ENCODE peak calls at places on chromosomes 11 and 22, in eight cellular contexts. One of them, this sample, is unnamed.

GRCh38 chr11:94924074-94925031 is 49.0 kb downstream of the CWC15 start:
- DNase-seq in Right ventricle myocardium superior: no peak
- DNase-seq in AML-193: no peak
- DNase-seq in neural progenitor cell: no peak
- DNase-seq in activated T-helper 1 cell treated with Interleukin-2 at 50 U/mL for 16 hours: no peak
- DNase-seq in activated CD4-positive, alpha-beta T cell treated with anti-CD3 and anti-CD28 coated beads for 36 hours: peak
- DNase-seq in NCI-H510A treated with DMSO at 0.1 percent for 48 hours: no peak
- DNase-seq in GDM1: no peak
- DNase-seq in this sample: no peak

GRCh38 chr11:68764746-68765145 is 13.4 kb upstream of the TESMIN start:
- DNase-seq in activated CD4-positive, alpha-beta T cell treated with anti-CD3 and anti-CD28 coated beads for 36 hours: no peak
- DNase-seq in AML-193: no peak
- DNase-seq in GDM1: no peak
- DNase-seq in Right ventricle myocardium superior: no peak
- DNase-seq in activated T-helper 1 cell treated with Interleukin-2 at 50 U/mL for 16 hours: no peak
- DNase-seq in neural progenitor cell: no peak
- DNase-seq in NCI-H510A treated with DMSO at 0.1 percent for 48 hours: no peak
- DNase-seq in this sample: no peak

GRCh38 chr11:44110231-44110679 is 14.8 kb downstream of the EXT2 start:
- DNase-seq in GDM1: peak
- DNase-seq in neural progenitor cell: peak
- DNase-seq in Right ventricle myocardium superior: peak
- DNase-seq in activated CD4-positive, alpha-beta T cell treated with anti-CD3 and anti-CD28 coated beads for 36 hours: peak
- DNase-seq in AML-193: no peak
- DNase-seq in activated T-helper 1 cell treated with Interleukin-2 at 50 U/mL for 16 hours: peak
- DNase-seq in NCI-H510A treated with DMSO at 0.1 percent for 48 hours: peak
- DNase-seq in this sample: peak

GRCh38 chr11:13963169-13963948 is 836 bp downstream of the SPON1 start:
- DNase-seq in neural progenitor cell: peak
- DNase-seq in AML-193: no peak
- DNase-seq in activated CD4-positive, alpha-beta T cell treated with anti-CD3 and anti-CD28 coated beads for 36 hours: peak
- DNase-seq in NCI-H510A treated with DMSO at 0.1 percent for 48 hours: no peak
- DNase-seq in activated T-helper 1 cell treated with Interleukin-2 at 50 U/mL for 16 hours: no peak
- DNase-seq in GDM1: no peak
- DNase-seq in Right ventricle myocardium superior: peak
- DNase-seq in this sample: peak

GRCh38 chr11:117010808-117011540 is 87.3 kb downstream of the SIK3 start:
- DNase-seq in Right ventricle myocardium superior: no peak
- DNase-seq in NCI-H510A treated with DMSO at 0.1 percent for 48 hours: no peak
- DNase-seq in activated CD4-positive, alpha-beta T cell treated with anti-CD3 and anti-CD28 coated beads for 36 hours: no peak
- DNase-seq in AML-193: no peak
- DNase-seq in GDM1: no peak
- DNase-seq in activated T-helper 1 cell treated with Interleukin-2 at 50 U/mL for 16 hours: no peak
- DNase-seq in neural progenitor cell: no peak
- DNase-seq in this sample: no peak

GRCh38 chr11:61113209-61113608 is 10.9 kb downstream of the CD5 start:
- DNase-seq in activated CD4-positive, alpha-beta T cell treated with anti-CD3 and anti-CD28 coated beads for 36 hours: no peak
- DNase-seq in activated T-helper 1 cell treated with Interleukin-2 at 50 U/mL for 16 hours: no peak
- DNase-seq in AML-193: no peak
- DNase-seq in neural progenitor cell: no peak
- DNase-seq in Right ventricle myocardium superior: no peak
- DNase-seq in NCI-H510A treated with DMSO at 0.1 percent for 48 hours: no peak
- DNase-seq in GDM1: no peak
- DNase-seq in this sample: no peak

GRCh38 chr11:59145534-59145933 is 2.9 kb downstream of the FAM111A start:
- DNase-seq in neural progenitor cell: no peak
- DNase-seq in Right ventricle myocardium superior: no peak
- DNase-seq in activated T-helper 1 cell treated with Interleukin-2 at 50 U/mL for 16 hours: no peak
- DNase-seq in AML-193: peak
- DNase-seq in activated CD4-positive, alpha-beta T cell treated with anti-CD3 and anti-CD28 coated beads for 36 hours: no peak
- DNase-seq in NCI-H510A treated with DMSO at 0.1 percent for 48 hours: no peak
- DNase-seq in GDM1: no peak
- DNase-seq in this sample: peak

GRCh38 chr11:71486320-71486719 is 33.3 kb downstream of the NADSYN1 start:
- DNase-seq in NCI-H510A treated with DMSO at 0.1 percent for 48 hours: no peak
- DNase-seq in GDM1: no peak
- DNase-seq in Right ventricle myocardium superior: no peak
- DNase-seq in activated T-helper 1 cell treated with Interleukin-2 at 50 U/mL for 16 hours: no peak
- DNase-seq in AML-193: no peak
- DNase-seq in neural progenitor cell: no peak
- DNase-seq in activated CD4-positive, alpha-beta T cell treated with anti-CD3 and anti-CD28 coated beads for 36 hours: no peak
- DNase-seq in this sample: no peak

GRCh38 chr11:125588505-125588904 is 4.1 kb upstream of the STT3A start:
- DNase-seq in Right ventricle myocardium superior: no peak
- DNase-seq in GDM1: no peak
- DNase-seq in AML-193: no peak
- DNase-seq in NCI-H510A treated with DMSO at 0.1 percent for 48 hours: no peak
- DNase-seq in neural progenitor cell: no peak
- DNase-seq in activated CD4-positive, alpha-beta T cell treated with anti-CD3 and anti-CD28 coated beads for 36 hours: no peak
- DNase-seq in activated T-helper 1 cell treated with Interleukin-2 at 50 U/mL for 16 hours: no peak
- DNase-seq in this sample: no peak

GRCh38 chr11:116336540-116336939 is 436.2 kb downstream of the BUD13 start:
- DNase-seq in AML-193: no peak
- DNase-seq in GDM1: no peak
- DNase-seq in neural progenitor cell: no peak
- DNase-seq in NCI-H510A treated with DMSO at 0.1 percent for 48 hours: peak
- DNase-seq in Right ventricle myocardium superior: no peak
- DNase-seq in activated T-helper 1 cell treated with Interleukin-2 at 50 U/mL for 16 hours: no peak
- DNase-seq in activated CD4-positive, alpha-beta T cell treated with anti-CD3 and anti-CD28 coated beads for 36 hours: no peak
- DNase-seq in this sample: no peak

GRCh38 chr11:65290448-65291165 is 24.1 kb upstream of the CDC42EP2 start:
- DNase-seq in Right ventricle myocardium superior: peak
- DNase-seq in GDM1: no peak
- DNase-seq in activated T-helper 1 cell treated with Interleukin-2 at 50 U/mL for 16 hours: no peak
- DNase-seq in activated CD4-positive, alpha-beta T cell treated with anti-CD3 and anti-CD28 coated beads for 36 hours: no peak
- DNase-seq in NCI-H510A treated with DMSO at 0.1 percent for 48 hours: no peak
- DNase-seq in neural progenitor cell: no peak
- DNase-seq in AML-193: peak
- DNase-seq in this sample: no peak

GRCh38 chr11:11618973-11619435 is 2.8 kb downstream of the GALNT18 start:
- DNase-seq in neural progenitor cell: peak
- DNase-seq in Right ventricle myocardium superior: no peak
- DNase-seq in activated CD4-positive, alpha-beta T cell treated with anti-CD3 and anti-CD28 coated beads for 36 hours: no peak
- DNase-seq in AML-193: no peak
- DNase-seq in NCI-H510A treated with DMSO at 0.1 percent for 48 hours: no peak
- DNase-seq in activated T-helper 1 cell treated with Interleukin-2 at 50 U/mL for 16 hours: no peak
- DNase-seq in GDM1: no peak
- DNase-seq in this sample: no peak

GRCh38 chr22:49044776-49045175 is 782.9 kb downstream of the BRD1 start:
- DNase-seq in GDM1: no peak
- DNase-seq in Right ventricle myocardium superior: no peak
- DNase-seq in activated CD4-positive, alpha-beta T cell treated with anti-CD3 and anti-CD28 coated beads for 36 hours: no peak
- DNase-seq in neural progenitor cell: no peak
- DNase-seq in NCI-H510A treated with DMSO at 0.1 percent for 48 hours: no peak
- DNase-seq in activated T-helper 1 cell treated with Interleukin-2 at 50 U/mL for 16 hours: no peak
- DNase-seq in AML-193: no peak
- DNase-seq in this sample: no peak

GRCh38 chr11:27179334-27179733 is 138.7 kb downstream of the BBOX1 start:
- DNase-seq in GDM1: no peak
- DNase-seq in activated T-helper 1 cell treated with Interleukin-2 at 50 U/mL for 16 hours: no peak
- DNase-seq in activated CD4-positive, alpha-beta T cell treated with anti-CD3 and anti-CD28 coated beads for 36 hours: no peak
- DNase-seq in neural progenitor cell: no peak
- DNase-seq in AML-193: no peak
- DNase-seq in NCI-H510A treated with DMSO at 0.1 percent for 48 hours: no peak
- DNase-seq in Right ventricle myocardium superior: no peak
- DNase-seq in this sample: no peak

GRCh38 chr11:60769811-60770210 is 13.1 kb downstream of the MS4A15 start:
- DNase-seq in GDM1: no peak
- DNase-seq in activated T-helper 1 cell treated with Interleukin-2 at 50 U/mL for 16 hours: no peak
- DNase-seq in neural progenitor cell: no peak
- DNase-seq in Right ventricle myocardium superior: no peak
- DNase-seq in activated CD4-positive, alpha-beta T cell treated with anti-CD3 and anti-CD28 coated beads for 36 hours: no peak
- DNase-seq in NCI-H510A treated with DMSO at 0.1 percent for 48 hours: no peak
- DNase-seq in AML-193: no peak
- DNase-seq in this sample: no peak

GRCh38 chr22:39256186-39256552 is 11.4 kb upstream of the PDGFB start:
- DNase-seq in GDM1: no peak
- DNase-seq in AML-193: no peak
- DNase-seq in NCI-H510A treated with DMSO at 0.1 percent for 48 hours: no peak
- DNase-seq in Right ventricle myocardium superior: no peak
- DNase-seq in activated T-helper 1 cell treated with Interleukin-2 at 50 U/mL for 16 hours: no peak
- DNase-seq in activated CD4-positive, alpha-beta T cell treated with anti-CD3 and anti-CD28 coated beads for 36 hours: no peak
- DNase-seq in neural progenitor cell: no peak
- DNase-seq in this sample: no peak

GRCh38 chr11:111466615-111467014 is 45.6 kb downstream of the BTG4 start:
- DNase-seq in activated T-helper 1 cell treated with Interleukin-2 at 50 U/mL for 16 hours: no peak
- DNase-seq in AML-193: no peak
- DNase-seq in neural progenitor cell: no peak
- DNase-seq in Right ventricle myocardium superior: no peak
- DNase-seq in NCI-H510A treated with DMSO at 0.1 percent for 48 hours: no peak
- DNase-seq in GDM1: peak
- DNase-seq in activated CD4-positive, alpha-beta T cell treated with anti-CD3 and anti-CD28 coated beads for 36 hours: no peak
- DNase-seq in this sample: no peak

GRCh38 chr11:47185305-47186075 is 744 bp downstream of the PACSIN3 start:
- DNase-seq in activated CD4-positive, alpha-beta T cell treated with anti-CD3 and anti-CD28 coated beads for 36 hours: peak
- DNase-seq in AML-193: no peak
- DNase-seq in activated T-helper 1 cell treated with Interleukin-2 at 50 U/mL for 16 hours: no peak
- DNase-seq in neural progenitor cell: peak
- DNase-seq in Right ventricle myocardium superior: peak
- DNase-seq in NCI-H510A treated with DMSO at 0.1 percent for 48 hours: no peak
- DNase-seq in GDM1: no peak
- DNase-seq in this sample: peak

GRCh38 chr11:107669156-107669740 is 42.6 kb downstream of the SLN start:
- DNase-seq in Right ventricle myocardium superior: no peak
- DNase-seq in GDM1: no peak
- DNase-seq in neural progenitor cell: no peak
- DNase-seq in activated CD4-positive, alpha-beta T cell treated with anti-CD3 and anti-CD28 coated beads for 36 hours: no peak
- DNase-seq in NCI-H510A treated with DMSO at 0.1 percent for 48 hours: no peak
- DNase-seq in activated T-helper 1 cell treated with Interleukin-2 at 50 U/mL for 16 hours: no peak
- DNase-seq in AML-193: no peak
- DNase-seq in this sample: no peak

GRCh38 chr11:126111458-126112116 is 48.9 kb upstream of the CDON start:
- DNase-seq in AML-193: no peak
- DNase-seq in GDM1: no peak
- DNase-seq in NCI-H510A treated with DMSO at 0.1 percent for 48 hours: peak
- DNase-seq in activated T-helper 1 cell treated with Interleukin-2 at 50 U/mL for 16 hours: no peak
- DNase-seq in activated CD4-positive, alpha-beta T cell treated with anti-CD3 and anti-CD28 coated beads for 36 hours: no peak
- DNase-seq in neural progenitor cell: no peak
- DNase-seq in Right ventricle myocardium superior: peak
- DNase-seq in this sample: no peak

GRCh38 chr11:57482782-57483569 is 22.6 kb downstream of the RTN4RL2 start:
- DNase-seq in activated T-helper 1 cell treated with Interleukin-2 at 50 U/mL for 16 hours: no peak
- DNase-seq in Right ventricle myocardium superior: peak
- DNase-seq in GDM1: no peak
- DNase-seq in activated CD4-positive, alpha-beta T cell treated with anti-CD3 and anti-CD28 coated beads for 36 hours: peak
- DNase-seq in NCI-H510A treated with DMSO at 0.1 percent for 48 hours: peak
- DNase-seq in AML-193: no peak
- DNase-seq in neural progenitor cell: peak
- DNase-seq in this sample: no peak

GRCh38 chr11:79206951-79207350 is 233.9 kb downstream of the TENM4 start:
- DNase-seq in AML-193: no peak
- DNase-seq in GDM1: no peak
- DNase-seq in neural progenitor cell: no peak
- DNase-seq in activated T-helper 1 cell treated with Interleukin-2 at 50 U/mL for 16 hours: no peak
- DNase-seq in NCI-H510A treated with DMSO at 0.1 percent for 48 hours: no peak
- DNase-seq in Right ventricle myocardium superior: no peak
- DNase-seq in activated CD4-positive, alpha-beta T cell treated with anti-CD3 and anti-CD28 coated beads for 36 hours: no peak
- DNase-seq in this sample: no peak

GRCh38 chr11:117877120-117877784 is 794 bp upstream of the FXYD6 start:
- DNase-seq in GDM1: no peak
- DNase-seq in activated CD4-positive, alpha-beta T cell treated with anti-CD3 and anti-CD28 coated beads for 36 hours: no peak
- DNase-seq in activated T-helper 1 cell treated with Interleukin-2 at 50 U/mL for 16 hours: no peak
- DNase-seq in Right ventricle myocardium superior: peak
- DNase-seq in neural progenitor cell: no peak
- DNase-seq in AML-193: no peak
- DNase-seq in NCI-H510A treated with DMSO at 0.1 percent for 48 hours: peak
- DNase-seq in this sample: peak

GRCh38 chr11:131118247-131118646 is 202.0 kb upstream of the SNX19 start:
- DNase-seq in neural progenitor cell: no peak
- DNase-seq in activated CD4-positive, alpha-beta T cell treated with anti-CD3 and anti-CD28 coated beads for 36 hours: no peak
- DNase-seq in AML-193: no peak
- DNase-seq in activated T-helper 1 cell treated with Interleukin-2 at 50 U/mL for 16 hours: no peak
- DNase-seq in Right ventricle myocardium superior: no peak
- DNase-seq in GDM1: no peak
- DNase-seq in NCI-H510A treated with DMSO at 0.1 percent for 48 hours: no peak
- DNase-seq in this sample: no peak

GRCh38 chr11:34266987-34267386 is 90.8 kb downstream of the ABTB2 start:
- DNase-seq in GDM1: no peak
- DNase-seq in activated CD4-positive, alpha-beta T cell treated with anti-CD3 and anti-CD28 coated beads for 36 hours: no peak
- DNase-seq in activated T-helper 1 cell treated with Interleukin-2 at 50 U/mL for 16 hours: no peak
- DNase-seq in Right ventricle myocardium superior: peak
- DNase-seq in AML-193: no peak
- DNase-seq in neural progenitor cell: no peak
- DNase-seq in NCI-H510A treated with DMSO at 0.1 percent for 48 hours: no peak
- DNase-seq in this sample: no peak

GRCh38 chr11:114367244-114367957 is 32.9 kb downstream of the C11orf71 start:
- DNase-seq in activated T-helper 1 cell treated with Interleukin-2 at 50 U/mL for 16 hours: no peak
- DNase-seq in AML-193: no peak
- DNase-seq in activated CD4-positive, alpha-beta T cell treated with anti-CD3 and anti-CD28 coated beads for 36 hours: no peak
- DNase-seq in GDM1: no peak
- DNase-seq in Right ventricle myocardium superior: no peak
- DNase-seq in neural progenitor cell: no peak
- DNase-seq in NCI-H510A treated with DMSO at 0.1 percent for 48 hours: no peak
- DNase-seq in this sample: no peak

GRCh38 chr22:35564975-35565867 is 24.6 kb downstream of the RASD2 start:
- DNase-seq in GDM1: no peak
- DNase-seq in neural progenitor cell: no peak
- DNase-seq in activated CD4-positive, alpha-beta T cell treated with anti-CD3 and anti-CD28 coated beads for 36 hours: no peak
- DNase-seq in NCI-H510A treated with DMSO at 0.1 percent for 48 hours: no peak
- DNase-seq in Right ventricle myocardium superior: no peak
- DNase-seq in activated T-helper 1 cell treated with Interleukin-2 at 50 U/mL for 16 hours: no peak
- DNase-seq in AML-193: no peak
- DNase-seq in this sample: no peak

GRCh38 chr22:41915035-41915782 is at the start of gene SHISA8:
- DNase-seq in NCI-H510A treated with DMSO at 0.1 percent for 48 hours: peak
- DNase-seq in activated CD4-positive, alpha-beta T cell treated with anti-CD3 and anti-CD28 coated beads for 36 hours: peak
- DNase-seq in GDM1: no peak
- DNase-seq in AML-193: no peak
- DNase-seq in Right ventricle myocardium superior: peak
- DNase-seq in activated T-helper 1 cell treated with Interleukin-2 at 50 U/mL for 16 hours: peak
- DNase-seq in neural progenitor cell: peak
- DNase-seq in this sample: peak

GRCh38 chr11:113778111-113778910 is 1.3 kb upstream of the CLDN25 start:
- DNase-seq in GDM1: no peak
- DNase-seq in activated T-helper 1 cell treated with Interleukin-2 at 50 U/mL for 16 hours: no peak
- DNase-seq in neural progenitor cell: no peak
- DNase-seq in activated CD4-positive, alpha-beta T cell treated with anti-CD3 and anti-CD28 coated beads for 36 hours: no peak
- DNase-seq in AML-193: no peak
- DNase-seq in Right ventricle myocardium superior: no peak
- DNase-seq in NCI-H510A treated with DMSO at 0.1 percent for 48 hours: no peak
- DNase-seq in this sample: peak

GRCh38 chr11:2825261-2825885 is 60.2 kb downstream of the CDKN1C start:
- DNase-seq in GDM1: no peak
- DNase-seq in activated CD4-positive, alpha-beta T cell treated with anti-CD3 and anti-CD28 coated beads for 36 hours: no peak
- DNase-seq in AML-193: no peak
- DNase-seq in activated T-helper 1 cell treated with Interleukin-2 at 50 U/mL for 16 hours: no peak
- DNase-seq in NCI-H510A treated with DMSO at 0.1 percent for 48 hours: no peak
- DNase-seq in Right ventricle myocardium superior: peak
- DNase-seq in neural progenitor cell: no peak
- DNase-seq in this sample: no peak

GRCh38 chr22:30474683-30475424 is 3.0 kb upstream of the SEC14L3 start:
- DNase-seq in Right ventricle myocardium superior: no peak
- DNase-seq in AML-193: no peak
- DNase-seq in neural progenitor cell: no peak
- DNase-seq in activated T-helper 1 cell treated with Interleukin-2 at 50 U/mL for 16 hours: no peak
- DNase-seq in activated CD4-positive, alpha-beta T cell treated with anti-CD3 and anti-CD28 coated beads for 36 hours: no peak
- DNase-seq in GDM1: no peak
- DNase-seq in NCI-H510A treated with DMSO at 0.1 percent for 48 hours: peak
- DNase-seq in this sample: peak

GRCh38 chr22:45335021-45335818 is 25.5 kb downstream of the FAM118A start:
- DNase-seq in activated CD4-positive, alpha-beta T cell treated with anti-CD3 and anti-CD28 coated beads for 36 hours: no peak
- DNase-seq in GDM1: no peak
- DNase-seq in Right ventricle myocardium superior: peak
- DNase-seq in NCI-H510A treated with DMSO at 0.1 percent for 48 hours: no peak
- DNase-seq in activated T-helper 1 cell treated with Interleukin-2 at 50 U/mL for 16 hours: no peak
- DNase-seq in neural progenitor cell: peak
- DNase-seq in AML-193: no peak
- DNase-seq in this sample: no peak

GRCh38 chr11:122100222-122101080 is 15.6 kb downstream of the BLID start:
- DNase-seq in neural progenitor cell: peak
- DNase-seq in Right ventricle myocardium superior: peak
- DNase-seq in NCI-H510A treated with DMSO at 0.1 percent for 48 hours: no peak
- DNase-seq in AML-193: no peak
- DNase-seq in activated T-helper 1 cell treated with Interleukin-2 at 50 U/mL for 16 hours: no peak
- DNase-seq in activated CD4-positive, alpha-beta T cell treated with anti-CD3 and anti-CD28 coated beads for 36 hours: peak
- DNase-seq in GDM1: no peak
- DNase-seq in this sample: no peak

GRCh38 chr22:47616396-47617020 is 854.1 kb downstream of the TBC1D22A start:
- DNase-seq in GDM1: no peak
- DNase-seq in activated CD4-positive, alpha-beta T cell treated with anti-CD3 and anti-CD28 coated beads for 36 hours: no peak
- DNase-seq in Right ventricle myocardium superior: no peak
- DNase-seq in neural progenitor cell: no peak
- DNase-seq in activated T-helper 1 cell treated with Interleukin-2 at 50 U/mL for 16 hours: no peak
- DNase-seq in AML-193: no peak
- DNase-seq in NCI-H510A treated with DMSO at 0.1 percent for 48 hours: no peak
- DNase-seq in this sample: no peak

This sample was measured in NCI-H1417.